ENCODE peak calls at places on chromosomes 1 and 21, in six cellular contexts. One of them, this sample, is unnamed.

GRCh38 chr1:202794049-202794725 is 14.0 kb downstream of the KDM5B start:
- DNase-seq in ACHN: no peak
- DNase-seq in cardiac septum: no peak
- DNase-seq in Panc1: no peak
- DNase-seq in substantia nigra: no peak
- DNase-seq in CD8-positive, alpha-beta memory T cell: no peak
- DNase-seq in this sample: no peak

GRCh38 chr1:91791103-91791502 is 94.8 kb downstream of the TGFBR3 start:
- DNase-seq in ACHN: no peak
- DNase-seq in substantia nigra: no peak
- DNase-seq in cardiac septum: no peak
- DNase-seq in CD8-positive, alpha-beta memory T cell: no peak
- DNase-seq in Panc1: no peak
- DNase-seq in this sample: no peak

GRCh38 chr1:60281360-60281932 is 207.9 kb upstream of the C1orf87 start:
- DNase-seq in ACHN: peak
- DNase-seq in CD8-positive, alpha-beta memory T cell: no peak
- DNase-seq in cardiac septum: no peak
- DNase-seq in Panc1: peak
- DNase-seq in substantia nigra: peak
- DNase-seq in this sample: peak

GRCh38 chr1:162876751-162877150 is 15.8 kb upstream of the CCDC190 start:
- DNase-seq in substantia nigra: no peak
- DNase-seq in cardiac septum: no peak
- DNase-seq in CD8-positive, alpha-beta memory T cell: no peak
- DNase-seq in Panc1: no peak
- DNase-seq in ACHN: no peak
- DNase-seq in this sample: no peak

GRCh38 chr1:202807926-202808757 is at the start of gene KDM5B:
- DNase-seq in cardiac septum: peak
- DNase-seq in CD8-positive, alpha-beta memory T cell: peak
- DNase-seq in ACHN: peak
- DNase-seq in substantia nigra: peak
- DNase-seq in Panc1: peak
- DNase-seq in this sample: peak

GRCh38 chr1:39609618-39610331 is 29.7 kb downstream of the HEYL start:
- DNase-seq in substantia nigra: peak
- DNase-seq in Panc1: peak
- DNase-seq in cardiac septum: no peak
- DNase-seq in CD8-positive, alpha-beta memory T cell: peak
- DNase-seq in ACHN: peak
- DNase-seq in this sample: peak

GRCh38 chr1:61174060-61174788 is 91.9 kb downstream of the NFIA start:
- DNase-seq in ACHN: no peak
- DNase-seq in Panc1: no peak
- DNase-seq in substantia nigra: no peak
- DNase-seq in cardiac septum: no peak
- DNase-seq in CD8-positive, alpha-beta memory T cell: no peak
- DNase-seq in this sample: no peak

GRCh38 chr1:173241528-173242347 is 34.6 kb upstream of the TNFSF4 start:
- DNase-seq in CD8-positive, alpha-beta memory T cell: no peak
- DNase-seq in ACHN: no peak
- DNase-seq in substantia nigra: no peak
- DNase-seq in Panc1: no peak
- DNase-seq in cardiac septum: no peak
- DNase-seq in this sample: no peak

GRCh38 chr1:54716299-54717047 is 812 bp downstream of the TTC4 start:
- DNase-seq in substantia nigra: no peak
- DNase-seq in cardiac septum: no peak
- DNase-seq in ACHN: peak
- DNase-seq in CD8-positive, alpha-beta memory T cell: no peak
- DNase-seq in Panc1: peak
- DNase-seq in this sample: peak

GRCh38 chr1:25197982-25198681 is 34.2 kb downstream of the SYF2 start:
- DNase-seq in substantia nigra: no peak
- DNase-seq in ACHN: no peak
- DNase-seq in CD8-positive, alpha-beta memory T cell: no peak
- DNase-seq in cardiac septum: no peak
- DNase-seq in Panc1: no peak
- DNase-seq in this sample: no peak

GRCh38 chr1:229165327-229165726 is 105.6 kb upstream of the RAB4A start:
- DNase-seq in substantia nigra: no peak
- DNase-seq in ACHN: no peak
- DNase-seq in Panc1: no peak
- DNase-seq in cardiac septum: no peak
- DNase-seq in CD8-positive, alpha-beta memory T cell: no peak
- DNase-seq in this sample: no peak

GRCh38 chr1:16013908-16014258 is 4.0 kb downstream of the HSPB7 start:
- DNase-seq in ACHN: no peak
- DNase-seq in substantia nigra: no peak
- DNase-seq in Panc1: no peak
- DNase-seq in cardiac septum: no peak
- DNase-seq in CD8-positive, alpha-beta memory T cell: no peak
- DNase-seq in this sample: no peak

GRCh38 chr21:42203936-42204335 is 15.0 kb upstream of the ABCG1 start:
- DNase-seq in substantia nigra: no peak
- DNase-seq in CD8-positive, alpha-beta memory T cell: no peak
- DNase-seq in cardiac septum: no peak
- DNase-seq in ACHN: no peak
- DNase-seq in Panc1: no peak
- DNase-seq in this sample: no peak

GRCh38 chr1:204706838-204707509 is 21.4 kb upstream of the LRRN2 start:
- DNase-seq in substantia nigra: no peak
- DNase-seq in cardiac septum: peak
- DNase-seq in CD8-positive, alpha-beta memory T cell: no peak
- DNase-seq in ACHN: no peak
- DNase-seq in Panc1: no peak
- DNase-seq in this sample: no peak

This sample was measured in RWPE1.